ENCODE peak calls at places on chromosomes 12 and 14, in ten cellular contexts. H is osteocyte; B is mesendoderm; Q is Panc1; K is HCT116; R is IMR-90; Z is NCI-H510A treated with DMSO at 0.1 percent for 48 hours; E is activated T-cell treated with anti-CD3 and anti-CD28 coated beads, Interleukin-2, amount 50 U/mL, for 72 hours; F is EL; X is stimulated activated naive CD8-positive, alpha-beta T cell treated with anti-CD3 and anti-CD28 coated beads, Interleukin-15, amount 100 ng/mL, for 72 hours. Y is an unnamed sample.

GRCh38 chr12:128853321-128854197 is at the start of gene GLT1D1:
- DNase-seq in F (no peak), R (no peak), H (no peak), E (no peak), X (no peak), Z (no peak), K (no peak), B (peak), Q (no peak), Y (no peak)

GRCh38 chr14:56870336-56870735 is 60.1 kb upstream of the OTX2 start:
- DNase-seq in K (no peak), F (no peak), B (no peak), Z (no peak), R (no peak), E (no peak), H (no peak), Q (no peak), X (no peak), Y (no peak)

GRCh38 chr14:104600141-104600643 is 4.4 kb downstream of the TMEM179 start:
- DNase-seq in F (peak), X (no peak), R (no peak), B (no peak), E (no peak), Z (no peak), Q (no peak), H (no peak), K (no peak), Y (peak)

GRCh38 chr12:90959538-90960139 is 4.7 kb upstream of the CCER1 start:
- DNase-seq in E (no peak), R (peak), F (peak), X (no peak), Q (no peak), Z (peak), B (peak), K (peak), H (no peak), Y (peak)

GRCh38 chr12:89334770-89335169 is 17.5 kb downstream of the DUSP6 start:
- DNase-seq in K (no peak), F (no peak), X (no peak), R (peak), Q (no peak), B (no peak), H (no peak), Z (no peak), E (no peak), Y (no peak)

GRCh38 chr14:68306265-68306933 is 486.5 kb downstream of the ZFP36L1 start:
- DNase-seq in F (no peak), Q (no peak), H (no peak), K (no peak), X (no peak), R (no peak), Z (no peak), B (no peak), E (no peak), Y (no peak)

GRCh38 chr14:104735830-104736642 is 12.0 kb downstream of the ADSS1 start:
- DNase-seq in F (peak), R (peak), K (no peak), H (peak), Z (no peak), X (no peak), E (no peak), Q (no peak), B (no peak), Y (no peak)

GRCh38 chr12:89893972-89894706 is 185.5 kb upstream of the ATP2B1 start:
- DNase-seq in F (peak), X (no peak), B (no peak), Z (no peak), R (peak), Q (no peak), E (no peak), H (no peak), K (no peak), Y (peak)

GRCh38 chr12:53218551-53219114 is 11.6 kb upstream of the ITGB7 start:
- DNase-seq in R (no peak), F (no peak), Q (no peak), B (no peak), K (no peak), H (no peak), X (no peak), Z (no peak), E (no peak), Y (no peak)

GRCh38 chr14:92960706-92961566 is 38.0 kb downstream of the CHGA start:
- DNase-seq in Q (no peak), F (peak), X (no peak), H (no peak), R (peak), E (no peak), B (peak), Z (peak), K (peak), Y (peak)

GRCh38 chr12:50174971-50175715 is 8.0 kb upstream of the CERS5 start:
- DNase-seq in Z (peak), R (peak), K (peak), B (peak), X (no peak), H (no peak), Q (peak), F (peak), E (no peak), Y (peak)

GRCh38 chr12:26274441-26275312 is 79.3 kb downstream of the SSPN start:
- DNase-seq in R (peak), Q (peak), F (peak), B (peak), Z (peak), K (peak), E (peak), H (peak), X (peak), Y (peak)

GRCh38 chr12:21989819-21990412 is 48.7 kb upstream of the ABCC9 start:
- DNase-seq in F (peak), X (no peak), H (no peak), B (no peak), E (no peak), K (peak), Z (peak), R (peak), Q (no peak), Y (peak)

GRCh38 chr12:99810718-99811593 is 163.4 kb downstream of the GARIN6 start:
- DNase-seq in R (peak), H (no peak), B (peak), E (no peak), Z (peak), F (peak), X (no peak), Q (no peak), K (peak), Y (peak)

GRCh38 chr14:31945701-31946100 is 131.4 kb upstream of the ARHGAP5 start:
- DNase-seq in X (no peak), K (no peak), R (no peak), E (no peak), F (no peak), B (no peak), H (no peak), Z (no peak), Q (no peak), Y (no peak)

GRCh38 chr12:78871566-78871965 is 7.0 kb downstream of the SYT1 start:
- DNase-seq in H (no peak), F (no peak), K (no peak), Z (no peak), E (no peak), Q (no peak), X (no peak), B (no peak), R (peak), Y (no peak)

GRCh38 chr12:27052742-27053141 is 29.6 kb downstream of the C12orf71 start:
- DNase-seq in R (no peak), X (no peak), F (no peak), E (no peak), Z (no peak), B (no peak), H (no peak), K (no peak), Q (no peak), Y (no peak)

GRCh38 chr14:91114079-91115065 is 499 bp downstream of the DGLUCY start:
- DNase-seq in F (peak), E (peak), Z (peak), K (peak), H (no peak), Q (peak), R (peak), B (peak), X (peak), Y (peak)

GRCh38 chr12:47758834-47759690 is at the start of gene RAPGEF3:
- DNase-seq in B (peak), Z (peak), E (peak), Q (no peak), F (peak), H (peak), X (peak), R (peak), K (no peak), Y (peak)

GRCh38 chr12:88202500-88202899 is 60.4 kb downstream of the TMTC3 start:
- DNase-seq in F (peak), E (no peak), Q (no peak), B (no peak), R (peak), K (no peak), Z (no peak), X (no peak), H (no peak), Y (no peak)

GRCh38 chr14:32201816-32202467 is at the start of gene RNU6-7:
- DNase-seq in R (peak), Z (peak), X (peak), E (peak), F (no peak), H (no peak), B (peak), Q (peak), K (no peak), Y (no peak)

GRCh38 chr14:95784137-95784536 is 70.2 kb upstream of the TCL1A start:
- DNase-seq in H (no peak), K (no peak), X (no peak), R (peak), F (peak), Z (no peak), B (peak), E (no peak), Q (no peak), Y (peak)

GRCh38 chr14:55129428-55130193 is 559 bp downstream of the LGALS3 start:
- DNase-seq in H (peak), X (peak), B (peak), Q (no peak), E (peak), R (peak), F (peak), Z (peak), K (no peak), Y (peak)

GRCh38 chr12:21962236-21962635 is 21.0 kb upstream of the ABCC9 start:
- DNase-seq in X (no peak), B (no peak), H (no peak), Z (no peak), K (no peak), R (peak), E (no peak), F (peak), Q (no peak), Y (peak)

GRCh38 chr14:23047042-23047634 is 5.1 kb downstream of the PSMB11 start:
- DNase-seq in H (no peak), X (no peak), R (no peak), Z (no peak), F (peak), E (no peak), B (no peak), K (no peak), Q (no peak), Y (no peak)

GRCh38 chr14:103292426-103293374 is 41.3 kb upstream of the EIF5 start:
- DNase-seq in X (peak), Q (peak), Z (peak), H (peak), F (peak), R (peak), E (peak), K (peak), B (peak), Y (peak)

GRCh38 chr12:92551853-92552397 is 150.9 kb upstream of the PLEKHG7 start:
- DNase-seq in F (peak), K (no peak), R (peak), X (no peak), Z (no peak), Q (no peak), B (peak), H (no peak), E (peak), Y (peak)

GRCh38 chr12:6883683-6884082 is 10.6 kb upstream of the SPSB2 start:
- DNase-seq in E (no peak), R (no peak), Q (no peak), Z (no peak), F (no peak), K (no peak), B (no peak), H (no peak), X (no peak), Y (no peak)

GRCh38 chr12:109239179-109239578 is 69.9 kb downstream of the FOXN4 start:
- DNase-seq in R (no peak), B (no peak), Z (no peak), H (no peak), Q (no peak), F (no peak), E (no peak), K (no peak), X (no peak), Y (peak)

GRCh38 chr12:7369274-7369729 is 65.4 kb downstream of the ACSM4 start:
- DNase-seq in H (no peak), R (no peak), E (no peak), X (no peak), Z (no peak), B (peak), Q (peak), K (peak), F (peak), Y (peak)

GRCh38 chr14:94685166-94685581 is 73.0 kb downstream of the SERPINA3 start:
- DNase-seq in R (no peak), K (no peak), F (no peak), B (peak), Z (no peak), H (no peak), X (no peak), E (no peak), Q (no peak), Y (no peak)

GRCh38 chr12:92445253-92446081 is 257.3 kb upstream of the PLEKHG7 start:
- DNase-seq in E (no peak), X (no peak), B (no peak), H (no peak), R (no peak), Z (no peak), F (no peak), K (no peak), Q (no peak), Y (no peak)

GRCh38 chr14:29521526-29522137 is 406.0 kb downstream of the PRKD1 start:
- DNase-seq in Q (no peak), R (peak), Z (peak), F (peak), K (no peak), X (no peak), E (peak), B (peak), H (no peak), Y (peak)

GRCh38 chr14:53149656-53150319 is 3.3 kb downstream of the DDHD1 start:
- DNase-seq in F (no peak), Z (no peak), R (no peak), X (no peak), Q (no peak), H (no peak), K (no peak), B (no peak), E (no peak), Y (no peak)

GRCh38 chr12:75913502-75914110 is 118.0 kb downstream of the PHLDA1 start:
- DNase-seq in B (no peak), R (no peak), X (peak), H (no peak), E (peak), K (no peak), Q (no peak), Z (peak), F (no peak), Y (no peak)

GRCh38 chr12:53268637-53269562 is 801 bp downstream of the ESPL1 start:
- DNase-seq in K (no peak), E (no peak), Z (no peak), F (peak), R (no peak), B (peak), X (no peak), H (no peak), Q (no peak), Y (peak)

GRCh38 chr12:2958432-2959193 is 584 bp upstream of the TEAD4 start:
- DNase-seq in E (no peak), Z (peak), H (peak), R (peak), B (peak), Q (no peak), K (peak), F (peak), X (no peak), Y (peak)

GRCh38 chr12:94717112-94717511 is 66.8 kb upstream of the TMCC3 start:
- DNase-seq in X (no peak), Q (no peak), E (no peak), F (no peak), K (no peak), Z (no peak), R (no peak), H (no peak), B (no peak), Y (no peak)

GRCh38 chr14:61362072-61362750 is 40.8 kb downstream of the PRKCH start:
- DNase-seq in E (no peak), K (no peak), H (no peak), R (no peak), F (no peak), Q (no peak), Z (no peak), B (peak), X (no peak), Y (peak)

GRCh38 chr14:64244279-64244678 is 49.9 kb downstream of the ESR2 start:
- DNase-seq in H (no peak), E (no peak), R (no peak), F (no peak), Z (no peak), X (no peak), B (no peak), Q (no peak), K (no peak), Y (no peak)

Y was measured in A172.